ENCODE peak calls at places on chromosomes 5 and 9, in five cellular contexts. W is body of pancreas, T is GM12865, N is left ventricle myocardium inferior, Q is heart right ventricle. F is an unnamed sample.

GRCh38 chr5:36060516-36060885 is 6.2 kb downstream of the UGT3A2 start:
- DNase-seq in W (no peak), T (peak; percentile 44), N (no peak), Q (no peak), F (no peak)

GRCh38 chr5:16431482-16431881 is 34.1 kb downstream of the ZNF622 start:
- DNase-seq in W (no peak), T (no peak), N (no peak), Q (no peak), F (no peak)

GRCh38 chr9:35649431-35650340 is 1.0 kb downstream of the SIT1 start:
- DNase-seq in W (no peak), T (peak; percentile 54), N (no peak), Q (no peak), F (peak; percentile 50)

GRCh38 chr5:173443971-173444370 is 115.8 kb upstream of the STC2 start:
- DNase-seq in W (no peak), T (no peak), N (no peak), Q (no peak), F (no peak)

GRCh38 chr9:19074836-19075235 is 25.6 kb downstream of the RRAGA start:
- DNase-seq in W (no peak), T (no peak), N (no peak), Q (no peak), F (no peak)

GRCh38 chr5:135185461-135186075 is 151.5 kb upstream of the PITX1 start:
- DNase-seq in W (no peak), T (no peak), N (no peak), Q (no peak), F (no peak)

GRCh38 chr9:114382951-114383865 is 4.6 kb downstream of the AKNA start:
- DNase-seq in W (no peak), T (peak; percentile 83), N (no peak), Q (peak; percentile 37), F (peak; percentile 62)

GRCh38 chr9:123997665-123998277 is 13.8 kb upstream of the LHX2 start:
- DNase-seq in W (no peak), T (peak; percentile 89), N (peak; percentile 52), Q (peak; percentile 50), F (peak; percentile 73)

GRCh38 chr5:117094114-117094815 is 519.6 kb upstream of the SEMA6A start:
- DNase-seq in W (no peak), T (no peak), N (no peak), Q (no peak), F (no peak)

GRCh38 chr5:33212900-33213299 is 227.9 kb upstream of the TARS1 start:
- DNase-seq in W (no peak), T (no peak), N (no peak), Q (no peak), F (no peak)

GRCh38 chr5:180817847-180818246 is 15.2 kb upstream of the MGAT1 start:
- DNase-seq in W (peak; percentile 46), T (no peak), N (no peak), Q (no peak), F (no peak)

GRCh38 chr9:79357620-79358019 is 214.1 kb upstream of the TLE4 start:
- DNase-seq in W (peak; percentile 21), T (no peak), N (no peak), Q (no peak), F (no peak)

GRCh38 chr9:93599571-93600403 is 23.4 kb downstream of the PHF2 start:
- DNase-seq in W (no peak), T (no peak), N (no peak), Q (no peak), F (no peak)

GRCh38 chr5:155147222-155147621 is 133.7 kb downstream of the KIF4B start:
- DNase-seq in W (no peak), T (no peak), N (no peak), Q (no peak), F (no peak)

GRCh38 chr9:72872718-72873117 is 80.1 kb downstream of the ALDH1A1 start:
- DNase-seq in W (no peak), T (no peak), N (no peak), Q (no peak), F (no peak)

GRCh38 chr9:14686168-14686567 is 7.1 kb downstream of the ZDHHC21 start:
- DNase-seq in W (no peak), T (no peak), N (no peak), Q (no peak), F (no peak)

GRCh38 chr5:87002485-87002884 is 265.2 kb upstream of the RASA1 start:
- DNase-seq in W (no peak), T (no peak), N (no peak), Q (no peak), F (no peak)

GRCh38 chr5:93673555-93673954 is 67.8 kb downstream of the POU5F2 start:
- DNase-seq in W (no peak), T (no peak), N (no peak), Q (no peak), F (no peak)

GRCh38 chr5:149636861-149637246 is 55.6 kb downstream of the ARHGEF37 start:
- DNase-seq in W (peak; percentile 49), T (peak; percentile 80), N (no peak), Q (peak; percentile 87), F (peak; percentile 73)

GRCh38 chr9:105241356-105242043 is 3.0 kb upstream of the SLC44A1 start:
- DNase-seq in W (no peak), T (no peak), N (no peak), Q (no peak), F (no peak)

GRCh38 chr5:176658817-176659216 is 11.5 kb downstream of the TSPAN17 start:
- DNase-seq in W (no peak), T (peak; percentile 58), N (no peak), Q (no peak), F (no peak)

GRCh38 chr9:91395106-91395552 is 28.5 kb downstream of the NFIL3 start:
- DNase-seq in W (no peak), T (no peak), N (no peak), Q (no peak), F (no peak)

GRCh38 chr9:137423810-137424291 is 658 bp downstream of the NOXA1 start:
- DNase-seq in W (peak; percentile 84), T (no peak), N (peak; percentile 24), Q (no peak), F (no peak)

GRCh38 chr5:26329562-26330189 is 708.7 kb downstream of the CDH9 start:
- DNase-seq in W (no peak), T (no peak), N (no peak), Q (no peak), F (no peak)

GRCh38 chr5:139705191-139705590 is 57.0 kb downstream of the CXXC5 start:
- DNase-seq in W (no peak), T (no peak), N (no peak), Q (no peak), F (no peak)

GRCh38 chr9:87229127-87229526 is 268.5 kb upstream of the DAPK1 start:
- DNase-seq in W (no peak), T (no peak), N (no peak), Q (no peak), F (no peak)

GRCh38 chr9:15873573-15874177 is 320.8 kb downstream of the CCDC171 start:
- DNase-seq in W (no peak), T (peak; percentile 55), N (no peak), Q (no peak), F (peak; percentile 7)

GRCh38 chr5:142167458-142167857 is 58.9 kb downstream of the NDFIP1 start:
- DNase-seq in W (no peak), T (no peak), N (no peak), Q (no peak), F (no peak)
- TF ChIP-seq CTCF in W (no peak), T (no peak), N (no peak), Q (no peak), F (no peak)

DNA sequence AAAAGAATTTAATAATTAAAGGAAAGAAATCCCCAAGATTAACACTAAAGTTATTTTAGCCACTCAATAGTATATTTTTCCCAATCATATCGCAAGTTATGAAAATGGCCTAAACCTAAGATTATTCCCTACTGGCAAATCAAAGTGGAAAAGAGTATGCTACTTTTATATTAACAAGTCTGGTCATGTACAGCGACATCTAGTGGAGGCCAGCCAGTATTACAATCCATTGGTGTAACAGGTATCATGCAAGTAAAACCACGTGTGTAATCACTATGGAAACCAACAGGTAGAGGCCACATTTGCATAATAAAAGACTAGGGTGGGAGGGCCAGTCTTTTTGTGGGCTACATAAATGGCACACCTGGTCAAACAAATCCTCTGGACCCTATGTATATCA is 976.4 kb upstream of the CDH9 start:
- DNase-seq in W (no peak), T (peak; percentile 5), N (no peak), Q (no peak), F (no peak)
- TF ChIP-seq CTCF in W (no peak), T (peak; percentile 42), N (peak; percentile 37), Q (no peak), F (peak; percentile 35)

GRCh38 chr5:73705364-73705763 is 79.4 kb downstream of the ARHGEF28 start:
- DNase-seq in W (no peak), T (no peak), N (no peak), Q (no peak), F (no peak)
- TF ChIP-seq CTCF in W (no peak), T (no peak), N (no peak), Q (no peak), F (no peak)

GRCh38 chr9:126599047-126599650 is 14.6 kb upstream of the LMX1B start:
- DNase-seq in W (no peak), T (no peak), N (no peak), Q (no peak), F (no peak)
- TF ChIP-seq CTCF in W (no peak), T (no peak), N (no peak), Q (no peak), F (no peak)

GRCh38 chr9:120928720-120929389 is 2.3 kb upstream of the TRAF1 start:
- DNase-seq in W (peak; percentile 84), T (peak; percentile 87), N (peak; percentile 81), Q (peak; percentile 84), F (peak; percentile 78)
- TF ChIP-seq CTCF in W (peak; percentile 46), T (no peak), N (peak; percentile 51), Q (no peak), F (no peak)